ENCODE peak calls at places on chromosomes 3 and 15, in nine cellular contexts. K is right lobe of liver; V is IMR-90; A is esophagus muscularis mucosa; L is adrenal gland; T is PC-3; N is heart right ventricle; Z is astrocyte; S is naive thymus-derived CD4-positive, alpha-beta T cell. U is an unnamed sample. For H3K9me3, the result is how much of the 10 kb centered on the place peaks cover.

GRCh38 chr3:46710671-46711295 is 6.9 kb downstream of the PRSS50 start:
- DNase-seq in S (no peak), N (peak), V (no peak), T (no peak), L (peak), K (no peak), A (no peak), Z (no peak), U (no peak)

GRCh38 chr15:42890161-42890913 is 30.2 kb downstream of the TTBK2 start:
- DNase-seq in A (no peak), S (no peak), Z (peak), V (peak), K (no peak), N (no peak), L (peak), T (peak), U (no peak)

GRCh38 chr3:159144891-159145290 is 343.0 kb downstream of the MFSD1 start:
- DNase-seq in Z (no peak), K (no peak), L (no peak), A (no peak), S (no peak), V (no peak), T (no peak), N (no peak), U (no peak)

GRCh38 chr3:197003461-197004385 is 25.9 kb downstream of the MELTF start:
- DNase-seq in A (no peak), K (peak), T (peak), Z (no peak), N (no peak), V (no peak), S (no peak), L (no peak), U (peak)

GRCh38 chr3:73604491-73604890 is 20.2 kb downstream of the PDZRN3 start:
- DNase-seq in K (no peak), L (no peak), T (no peak), V (peak), A (no peak), N (no peak), Z (peak), S (no peak), U (no peak)

GRCh38 chr15:80958818-80959495 is 30.7 kb downstream of the MESD start:
- DNase-seq in S (no peak), K (no peak), V (no peak), A (no peak), Z (no peak), N (no peak), T (no peak), L (no peak), U (no peak)

GRCh38 chr15:32750981-32751380 is 33.2 kb downstream of the GREM1 start:
- DNase-seq in L (no peak), Z (no peak), A (no peak), K (no peak), N (no peak), V (no peak), S (no peak), T (no peak), U (no peak)

GRCh38 chr3:59653405-59654119 is 603.7 kb upstream of the CFAP20DC start:
- DNase-seq in Z (no peak), S (no peak), L (no peak), T (no peak), V (no peak), A (no peak), K (no peak), N (no peak), U (no peak)

GRCh38 chr3:158382479-158382878 is 188.5 kb upstream of the MLF1 start:
- DNase-seq in K (no peak), V (no peak), N (no peak), S (no peak), L (no peak), T (no peak), Z (no peak), A (no peak), U (no peak)

GRCh38 chr3:114437897-114438296 is 144.1 kb downstream of the TIGIT start:
- DNase-seq in A (no peak), T (no peak), K (no peak), L (no peak), Z (no peak), S (no peak), V (no peak), N (no peak), U (no peak)

GRCh38 chr3:13539285-13539625 is 9.7 kb upstream of the FBLN2 start:
- DNase-seq in Z (peak), K (no peak), S (no peak), N (no peak), A (no peak), T (peak), L (no peak), V (peak), U (no peak)

GRCh38 chr15:93210995-93211394 is 122.0 kb upstream of the RGMA start:
- DNase-seq in Z (no peak), V (no peak), A (peak), L (no peak), S (no peak), N (no peak), T (no peak), K (no peak), U (no peak)

GRCh38 chr3:42063886-42064285 is 27.3 kb upstream of the TRAK1 start:
- DNase-seq in K (no peak), L (no peak), T (no peak), N (no peak), S (no peak), A (no peak), V (peak), Z (peak), U (no peak)

GRCh38 chr3:12393894-12394293 is 90.4 kb upstream of the TSEN2 start:
- DNase-seq in N (no peak), A (no peak), L (no peak), Z (peak), S (no peak), K (no peak), V (peak), T (peak), U (no peak)

GRCh38 chr3:39668420-39668819 is 141.0 kb upstream of the MYRIP start:
- DNase-seq in K (no peak), S (no peak), Z (peak), A (no peak), L (no peak), T (peak), N (no peak), V (peak), U (peak)

GRCh38 chr3:194769020-194769643 is 83.4 kb downstream of the FAM43A start:
- DNase-seq in Z (peak), L (peak), S (peak), T (peak), A (peak), V (peak), K (peak), N (peak), U (peak)

GRCh38 chr3:196712514-196713413 is 587 bp downstream of the PIGX start:
- DNase-seq in A (no peak), T (no peak), S (no peak), L (peak), Z (peak), K (peak), V (peak), N (peak), U (no peak)

GRCh38 chr3:196969001-196969659 is 497 bp upstream of the PIGZ start:
- DNase-seq in A (no peak), L (no peak), S (peak), N (peak), K (peak), T (peak), Z (no peak), V (no peak), U (peak)

GRCh38 chr3:49805884-49806701 is 3.0 kb downstream of the INKA1 start:
- DNase-seq in V (no peak), A (no peak), Z (no peak), N (peak), T (no peak), S (peak), L (no peak), K (peak), U (peak)

GRCh38 chr3:7382293-7383033 is 521.5 kb downstream of the GRM7 start:
- DNase-seq in L (peak), Z (peak), T (no peak), S (no peak), V (no peak), N (no peak), K (no peak), A (no peak), U (no peak)

GRCh38 chr3:12969487-12969886 is 103.7 kb downstream of the IQSEC1 start:
- DNase-seq in S (no peak), V (no peak), A (no peak), L (no peak), K (no peak), T (no peak), N (no peak), Z (no peak), U (no peak)

DNA sequence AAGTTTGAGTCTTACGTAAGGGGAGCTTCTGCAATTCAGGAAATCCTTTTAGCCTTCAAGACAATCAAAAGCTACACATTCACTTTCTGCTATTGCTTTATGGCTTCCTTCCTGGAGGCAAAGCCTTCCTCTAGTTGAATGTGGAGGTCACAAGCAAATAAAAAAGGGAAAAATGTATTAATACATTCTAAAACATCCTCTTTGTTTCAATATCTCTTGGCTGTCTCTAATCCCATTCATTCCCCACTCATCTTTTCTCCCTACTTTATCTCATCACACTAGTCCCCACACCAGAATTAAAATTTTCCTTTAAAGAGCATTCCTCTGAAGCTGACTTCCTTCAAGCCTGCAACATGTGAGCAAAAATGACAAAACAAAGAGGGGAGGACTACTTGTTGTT is 186.7 kb downstream of the CPNE4 start:
- DNase-seq in A (no peak), N (no peak), Z (no peak), T (no peak), S (no peak), V (no peak), L (no peak), K (no peak), U (no peak)
- H3K4me3 ChIP-seq in A (no peak), N (no peak), Z (no peak), T (no peak), S (no peak), V (no peak), L (no peak), K (no peak), U (no peak)

GRCh38 chr15:28917791-28918140 is 32.0 kb downstream of the APBA2 start:
- DNase-seq in V (no peak), K (no peak), A (no peak), N (no peak), S (no peak), T (no peak), Z (no peak), L (no peak), U (no peak)
- H3K9me3 ChIP-seq in V (under half), K (under half), A (under half), N (under half), S (under half), T (under half), Z (under half), L (under half), U (under half)

GRCh38 chr15:63192604-63193206 is 3.3 kb downstream of the RAB8B start:
- DNase-seq in T (no peak), Z (no peak), A (no peak), V (no peak), S (no peak), K (no peak), L (no peak), N (no peak), U (no peak)

GRCh38 chr15:63191895-63192603 is 2.6 kb downstream of the RAB8B start:
- DNase-seq in S (peak), T (no peak), L (no peak), K (no peak), V (no peak), A (no peak), N (no peak), Z (no peak), U (no peak)

GRCh38 chr15:63195257-63196023 is 6.0 kb downstream of the RAB8B start:
- DNase-seq in N (no peak), S (no peak), T (no peak), L (no peak), A (no peak), V (no peak), Z (no peak), K (no peak), U (peak)

GRCh38 chr15:63196846-63197245 is 7.4 kb downstream of the RAB8B start:
- DNase-seq in V (no peak), Z (no peak), T (no peak), N (no peak), S (no peak), A (no peak), L (no peak), K (no peak), U (no peak)

DNA sequence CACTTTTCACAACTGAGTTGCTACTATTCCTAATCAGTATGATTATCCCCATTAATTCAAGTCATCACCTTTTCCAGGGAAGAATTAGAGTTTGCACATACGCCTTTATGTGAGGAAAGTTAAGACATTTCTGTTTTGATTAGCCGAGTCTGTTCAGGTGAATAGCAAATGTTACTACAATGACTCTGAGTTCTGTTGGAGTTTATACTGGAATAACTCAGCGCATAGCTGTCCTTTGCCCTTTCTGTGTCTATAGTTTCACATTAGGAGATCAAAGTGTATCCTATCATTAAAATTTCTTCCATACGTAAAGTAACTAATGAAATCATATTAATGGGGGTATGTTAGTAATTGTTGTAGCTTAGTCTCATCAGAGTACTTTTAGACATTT is 4.9 kb downstream of the RAB8B start:
- DNase-seq in V (no peak), S (no peak), L (no peak), Z (no peak), N (no peak), T (no peak), A (no peak), K (no peak), U (no peak)
- H3K4me3 ChIP-seq in V (no peak), S (peak), L (no peak), Z (no peak), N (no peak), T (peak), A (no peak), K (no peak), U (no peak)

GRCh38 chr3:32257042-32257441 is 18.6 kb downstream of the CMTM8 start:
- DNase-seq in L (no peak), S (no peak), V (no peak), A (peak), T (peak), N (no peak), K (no peak), Z (no peak), U (no peak)
- H3K9me3 ChIP-seq in L (under half), S (under half), V (under half), A (under half), T (under half), N (under half), K (under half), Z (under half), U (under half)

GRCh38 chr3:32818431-32819085 is 761 bp downstream of the TRIM71 start:
- DNase-seq in A (no peak), Z (no peak), T (no peak), V (no peak), K (no peak), S (no peak), L (no peak), N (no peak), U (no peak)

GRCh38 chr3:32817561-32818430 is at the start of gene TRIM71:
- DNase-seq in L (no peak), N (no peak), T (no peak), K (no peak), S (no peak), Z (no peak), A (no peak), V (no peak), U (no peak)

GRCh38 chr3:32815812-32816438 is 1.9 kb upstream of the TRIM71 start:
- DNase-seq in L (no peak), N (no peak), V (no peak), T (no peak), S (no peak), K (no peak), Z (no peak), A (no peak), U (no peak)

GRCh38 chr3:32816439-32817194 is 1.2 kb upstream of the TRIM71 start:
- DNase-seq in Z (no peak), S (no peak), L (no peak), N (no peak), K (peak), T (no peak), V (no peak), A (no peak), U (peak)

DNA sequence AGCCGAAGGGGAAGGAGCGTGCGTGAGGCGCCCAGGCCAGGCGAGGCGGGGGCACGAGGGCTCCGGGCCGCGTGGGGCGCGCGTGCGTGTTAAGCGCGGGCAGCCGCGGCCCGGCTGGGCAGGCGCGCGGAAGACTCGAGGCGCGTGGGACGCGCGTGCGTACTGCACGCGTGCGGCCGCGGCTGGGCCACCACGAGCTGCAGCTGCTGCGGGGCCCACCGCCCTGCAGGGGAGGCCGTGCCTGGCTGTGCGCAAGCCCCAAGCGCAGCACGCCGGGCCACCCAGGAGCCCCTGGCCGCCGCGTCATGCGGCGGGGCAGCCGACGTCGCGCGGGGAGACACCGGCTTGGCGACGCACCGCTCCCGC is 619 bp upstream of the TRIM71 start:
- DNase-seq in T (no peak), A (no peak), N (no peak), V (no peak), L (no peak), Z (no peak), K (no peak), S (no peak), U (no peak)
- H3K4me3 ChIP-seq in T (peak), A (peak), N (peak), V (peak), L (no peak), Z (peak), K (peak), S (no peak), U (no peak)

GRCh38 chr15:86968244-86968643 is 888.6 kb downstream of the AGBL1 start:
- DNase-seq in Z (no peak), S (no peak), V (no peak), L (no peak), T (no peak), N (no peak), A (no peak), K (no peak), U (no peak)

GRCh38 chr15:86973284-86973844 is 893.7 kb downstream of the AGBL1 start:
- DNase-seq in K (no peak), V (no peak), T (no peak), N (no peak), Z (no peak), L (no peak), A (no peak), S (no peak), U (no peak)
- H3K9me3 ChIP-seq in K (under half), V (under half), T (under half), N (under half), Z (under half), L (under half), A (under half), S (under half), U (under half)

DNA sequence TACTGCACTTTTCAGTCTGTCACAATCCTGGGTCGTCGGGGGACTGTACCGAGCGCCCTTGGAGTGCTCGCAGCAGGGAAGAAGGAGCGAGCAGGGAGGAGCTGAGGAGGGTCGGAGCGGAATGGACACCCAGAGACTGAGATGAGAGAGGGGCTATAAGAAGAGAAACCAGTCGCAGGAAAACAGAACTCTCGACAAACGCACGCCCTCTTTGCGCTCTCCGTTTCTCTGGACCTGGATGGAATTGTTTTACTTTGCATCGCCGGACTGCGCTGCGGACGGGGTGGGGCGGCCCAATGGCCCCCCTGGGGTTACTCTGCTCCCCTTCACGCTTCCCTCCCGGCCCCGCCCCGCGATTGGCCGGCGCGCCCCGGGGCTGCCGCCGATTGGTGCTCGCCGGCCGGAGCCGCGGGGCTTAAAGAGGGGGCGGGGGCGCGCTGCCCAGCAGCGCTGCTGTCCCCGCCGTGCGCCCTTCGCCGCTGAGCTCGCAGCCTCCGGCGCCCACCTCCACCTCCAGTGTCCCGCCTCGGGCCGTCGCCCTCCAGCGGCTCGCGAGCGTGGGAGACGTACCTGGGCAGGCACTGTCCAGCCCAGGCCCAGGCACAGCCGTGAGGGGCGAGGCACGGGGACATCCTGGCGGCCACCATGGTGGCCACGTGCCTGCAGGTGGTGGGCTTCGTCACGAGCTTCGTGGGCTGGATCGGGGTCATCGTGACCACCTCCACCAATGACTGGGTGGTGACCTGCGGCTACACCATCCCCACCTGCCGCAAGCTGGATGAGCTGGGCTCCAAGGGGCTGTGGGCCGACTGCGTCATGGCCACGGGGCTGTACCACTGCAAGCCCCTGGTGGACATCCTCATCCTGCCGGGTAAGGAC is at the start of gene CLDN11:
- DNase-seq in V (peak), K (no peak), A (no peak), S (no peak), T (peak), L (no peak), Z (peak), N (peak), U (peak)
- H3K4me3 ChIP-seq in V (peak), K (peak), A (peak), S (peak), T (peak), L (peak), Z (peak), N (peak), U (peak)

GRCh38 chr3:69853033-69853432 is 113.8 kb downstream of the MITF start:
- DNase-seq in T (no peak), V (no peak), Z (no peak), K (no peak), N (no peak), S (no peak), A (no peak), L (no peak), U (no peak)
- H3K9me3 ChIP-seq in T (under half), V (under half), Z (under half), K (under half), N (under half), S (under half), A (under half), L (under half), U (under half)

U was measured in BE2C.